ENCODE peak calls at places on chromosome 15, in nine cellular contexts. F, Q, B, O, Z, U, P, M and T are unnamed samples.

GRCh38 chr15:74297867-74298266 is 61.7 kb downstream of the CCDC33 start:
- DNase-seq in F (no peak), Q (no peak), B (no peak), O (no peak), Z (no peak), U (no peak), P (no peak), M (no peak), T (no peak)

GRCh38 chr15:75036269-75036668 is 12.9 kb downstream of the PPCDC start:
- DNase-seq in F (peak; percentile 91), Q (peak; percentile 72), B (no peak), O (no peak), Z (no peak), U (peak; percentile 48), P (no peak), M (no peak), T (no peak)

GRCh38 chr15:43881944-43882343 is 55.1 kb downstream of the WDR76 start:
- DNase-seq in F (peak; percentile 82), Q (no peak), B (no peak), O (no peak), Z (no peak), U (peak; percentile 34), P (no peak), M (no peak), T (no peak)

GRCh38 chr15:87973456-87974215 is 282.9 kb downstream of the NTRK3 start:
- DNase-seq in F (no peak), Q (no peak), B (no peak), O (no peak), Z (no peak), U (no peak), P (no peak), M (no peak), T (no peak)

GRCh38 chr15:52095597-52096262 is 16.8 kb downstream of the BCL2L10 start:
- DNase-seq in F (no peak), Q (no peak), B (no peak), O (peak; percentile 28), Z (peak; percentile 82), U (no peak), P (no peak), M (no peak), T (no peak)

GRCh38 chr15:91237493-91237892 is 137.4 kb downstream of the SV2B start:
- DNase-seq in F (no peak), Q (no peak), B (no peak), O (no peak), Z (no peak), U (no peak), P (no peak), M (no peak), T (no peak)

GRCh38 chr15:32732574-32733157 is 14.9 kb downstream of the GREM1 start:
- DNase-seq in F (no peak), Q (no peak), B (no peak), O (no peak), Z (no peak), U (no peak), P (no peak), M (no peak), T (no peak)

GRCh38 chr15:47728886-47729285 is 11.6 kb downstream of the SEMA6D start:
- DNase-seq in F (no peak), Q (no peak), B (no peak), O (no peak), Z (no peak), U (no peak), P (no peak), M (no peak), T (no peak)

GRCh38 chr15:78000089-78000926 is 77.2 kb downstream of the TBC1D2B start:
- DNase-seq in F (peak; percentile 98), Q (peak; percentile 81), B (no peak), O (peak; percentile 86), Z (no peak), U (peak; percentile 46), P (peak; percentile 62), M (peak; percentile 80), T (peak; percentile 85)

GRCh38 chr15:36390491-36390890 is 188.9 kb upstream of the CDIN1 start:
- DNase-seq in F (no peak), Q (no peak), B (no peak), O (no peak), Z (no peak), U (no peak), P (no peak), M (peak; percentile 56), T (no peak)

GRCh38 chr15:76208786-76209424 is 102.4 kb downstream of the ETFA start:
- DNase-seq in F (no peak), Q (no peak), B (no peak), O (no peak), Z (no peak), U (no peak), P (no peak), M (no peak), T (no peak)

GRCh38 chr15:91268510-91268909 is 168.5 kb downstream of the SV2B start:
- DNase-seq in F (peak; percentile 79), Q (peak; percentile 44), B (no peak), O (peak; percentile 37), Z (no peak), U (peak; percentile 72), P (no peak), M (peak; percentile 20), T (no peak)

GRCh38 chr15:74523982-74524381 is 17.0 kb upstream of the ARID3B start:
- DNase-seq in F (no peak), Q (no peak), B (no peak), O (no peak), Z (no peak), U (no peak), P (no peak), M (no peak), T (no peak)

GRCh38 chr15:62626903-62627302 is 415.6 kb upstream of the TPM1 start:
- DNase-seq in F (no peak), Q (no peak), B (no peak), O (no peak), Z (no peak), U (no peak), P (no peak), M (no peak), T (no peak)

GRCh38 chr15:85692873-85693272 is 101.9 kb downstream of the KLHL25 start:
- DNase-seq in F (no peak), Q (no peak), B (peak; percentile 95), O (no peak), Z (no peak), U (no peak), P (no peak), M (no peak), T (no peak)

GRCh38 chr15:79290642-79291275 is 8.2 kb downstream of the ANKRD34C start:
- DNase-seq in F (no peak), Q (no peak), B (no peak), O (no peak), Z (no peak), U (no peak), P (no peak), M (no peak), T (no peak)

GRCh38 chr15:33026614-33027013 is 167.9 kb downstream of the FMN1 start:
- DNase-seq in F (no peak), Q (no peak), B (no peak), O (no peak), Z (no peak), U (no peak), P (no peak), M (no peak), T (no peak)

DNA sequence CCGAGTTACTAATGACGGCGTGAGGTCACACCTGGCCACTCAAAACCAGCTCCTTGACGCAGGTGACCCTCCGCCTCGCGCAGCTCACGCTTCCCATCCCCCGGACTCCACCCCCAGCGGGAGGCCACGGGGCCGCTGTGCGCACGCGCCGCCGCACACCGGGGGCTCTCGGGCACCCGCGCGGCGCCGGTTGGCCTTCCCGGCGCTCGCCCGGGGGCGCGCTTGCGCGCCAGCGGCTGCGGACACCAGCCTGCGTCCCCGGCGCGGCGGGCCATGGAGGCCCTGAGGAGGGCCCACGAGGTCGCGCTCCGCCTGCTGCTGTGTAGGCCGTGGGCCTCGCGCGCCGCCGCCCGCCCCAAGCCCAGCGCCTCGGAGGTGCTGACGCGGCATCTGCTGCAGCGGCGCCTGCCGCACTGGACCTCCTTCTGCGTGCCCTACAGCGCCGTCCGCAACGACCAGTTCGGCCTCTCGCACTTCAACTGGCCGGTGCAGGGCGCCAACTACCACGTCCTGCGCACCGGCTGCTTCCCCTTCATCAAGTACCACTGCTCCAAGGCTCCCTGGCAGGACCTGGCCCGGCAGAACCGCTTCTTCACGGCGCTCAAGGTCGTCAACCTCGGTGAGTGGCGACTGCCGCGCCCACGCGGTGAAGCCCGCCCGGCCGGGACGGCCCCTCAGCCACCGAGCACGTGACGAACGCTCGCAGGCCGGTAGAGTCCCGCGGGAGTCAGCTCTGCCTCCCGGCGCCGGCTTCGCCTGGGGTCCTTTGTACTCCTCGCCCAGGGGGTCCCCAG is at the start of gene C15orf61:
- DNase-seq in F (peak; percentile 84), Q (peak; percentile 85), B (peak; percentile 76), O (peak; percentile 97), Z (no peak), U (peak; percentile 92), P (peak; percentile 83), M (peak; percentile 97), T (peak; percentile 84)
- TF ChIP-seq REST in F (no peak), Q (no peak), B (no peak), O (peak; percentile 76), Z (no peak), U (peak; percentile 31), P (no peak), M (no peak), T (peak; percentile 57)

DNA sequence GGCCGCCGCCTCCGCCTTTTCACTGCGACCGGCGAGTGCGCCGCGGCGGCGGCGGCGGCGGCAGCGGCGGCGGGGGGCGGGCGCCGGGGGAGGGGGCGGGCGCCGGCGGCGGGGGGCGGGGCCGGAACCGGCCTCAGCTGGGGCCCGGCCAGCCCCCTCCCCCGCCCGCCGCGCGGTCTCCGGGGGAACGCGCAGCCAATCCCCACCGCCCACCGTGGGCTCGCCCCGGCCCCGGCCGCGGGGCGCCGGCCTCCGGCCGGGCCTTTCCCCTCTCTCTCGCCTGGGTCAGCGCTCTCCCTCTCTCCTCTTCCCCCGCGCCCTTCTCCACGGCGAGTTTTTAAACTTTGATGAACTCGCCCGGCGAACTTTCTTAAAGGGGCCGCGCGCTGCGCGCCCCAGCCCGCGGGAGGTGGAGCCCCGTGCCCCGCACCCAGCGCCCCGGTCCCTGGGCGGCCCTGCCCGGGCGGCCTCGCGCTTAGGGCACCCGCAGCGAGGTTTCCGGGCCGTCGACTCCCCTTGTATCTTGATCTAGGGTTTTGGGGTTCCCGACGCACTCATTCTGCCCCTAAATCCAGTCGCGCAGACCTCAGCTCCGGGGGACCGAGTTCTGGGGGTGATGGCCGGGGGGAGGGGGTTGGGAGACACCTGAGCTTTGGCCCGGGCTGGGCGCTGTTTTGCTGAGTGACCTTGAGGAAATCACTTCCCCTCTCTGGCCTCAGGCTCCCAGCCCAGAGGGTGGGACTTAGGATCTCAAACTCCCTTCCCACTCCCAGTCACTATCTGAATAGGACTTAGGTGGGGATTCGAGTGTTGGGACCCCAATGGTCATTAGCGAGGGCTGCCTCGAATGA is at the start of gene RBPMS2:
- DNase-seq in F (peak; percentile 66), Q (no peak), B (no peak), O (peak; percentile 37), Z (no peak), U (no peak), P (no peak), M (peak; percentile 90), T (no peak)
- TF ChIP-seq REST in F (no peak), Q (no peak), B (no peak), O (no peak), Z (no peak), U (no peak), P (no peak), M (no peak), T (no peak)

GRCh38 chr15:89143503-89144162 is 55.4 kb downstream of the ABHD2 start:
- DNase-seq in F (no peak), Q (no peak), B (peak; percentile 21), O (no peak), Z (no peak), U (no peak), P (no peak), M (peak; percentile 36), T (peak; percentile 42)
- TF ChIP-seq REST in F (no peak), Q (no peak), B (no peak), O (no peak), Z (no peak), U (no peak), P (no peak), M (no peak), T (no peak)

GRCh38 chr15:99928429-99928981 is 195.3 kb upstream of the LYSMD4 start:
- DNase-seq in F (peak; percentile 49), Q (peak; percentile 42), B (peak; percentile 45), O (peak; percentile 69), Z (no peak), U (peak; percentile 64), P (no peak), M (peak; percentile 82), T (peak; percentile 71)
- TF ChIP-seq REST in F (no peak), Q (no peak), B (no peak), O (no peak), Z (no peak), U (no peak), P (no peak), M (no peak), T (no peak)